ENCODE peak calls at places on chromosomes 1 and 21, in six cellular contexts. One of them, this sample, is unnamed.

GRCh38 chr1:205739348-205740160 is 10.4 kb downstream of the NUCKS1 start:
- DNase-seq in body of pancreas: no peak
- DNase-seq in progenitor cell of endocrine pancreas: no peak
- DNase-seq in fibroblast of pulmonary artery: peak; percentile 67
- DNase-seq in hippocampal formation: no peak
- DNase-seq in EH: peak; percentile 84
- DNase-seq in this sample: peak; percentile 93

GRCh38 chr1:37703061-37703460 is 10.7 kb downstream of the CDCA8 start:
- DNase-seq in body of pancreas: no peak
- DNase-seq in progenitor cell of endocrine pancreas: no peak
- DNase-seq in fibroblast of pulmonary artery: no peak
- DNase-seq in hippocampal formation: no peak
- DNase-seq in EH: no peak
- DNase-seq in this sample: no peak

GRCh38 chr1:63787875-63788274 is 14.1 kb downstream of the ROR1 start:
- DNase-seq in body of pancreas: peak; percentile 26
- DNase-seq in progenitor cell of endocrine pancreas: no peak
- DNase-seq in fibroblast of pulmonary artery: no peak
- DNase-seq in hippocampal formation: no peak
- DNase-seq in EH: no peak
- DNase-seq in this sample: no peak

GRCh38 chr1:180939072-180939705 is 26.5 kb downstream of the KIAA1614 start:
- DNase-seq in body of pancreas: no peak
- DNase-seq in progenitor cell of endocrine pancreas: no peak
- DNase-seq in fibroblast of pulmonary artery: no peak
- DNase-seq in hippocampal formation: no peak
- DNase-seq in EH: no peak
- DNase-seq in this sample: no peak

GRCh38 chr1:63935148-63935547 is 161.3 kb downstream of the ROR1 start:
- DNase-seq in body of pancreas: peak; percentile 64
- DNase-seq in progenitor cell of endocrine pancreas: no peak
- DNase-seq in fibroblast of pulmonary artery: peak; percentile 25
- DNase-seq in hippocampal formation: no peak
- DNase-seq in EH: peak; percentile 13
- DNase-seq in this sample: peak; percentile 38

GRCh38 chr1:84181350-84182005 is 37.4 kb downstream of the PRKACB start:
- DNase-seq in body of pancreas: no peak
- DNase-seq in progenitor cell of endocrine pancreas: no peak
- DNase-seq in fibroblast of pulmonary artery: no peak
- DNase-seq in hippocampal formation: peak; percentile 68
- DNase-seq in EH: no peak
- DNase-seq in this sample: no peak

GRCh38 chr1:2590233-2591141 is 3.9 kb downstream of the PRXL2B start:
- DNase-seq in body of pancreas: peak; percentile 4
- DNase-seq in progenitor cell of endocrine pancreas: no peak
- DNase-seq in fibroblast of pulmonary artery: no peak
- DNase-seq in hippocampal formation: no peak
- DNase-seq in EH: no peak
- DNase-seq in this sample: no peak

GRCh38 chr1:107153033-107153432 is 12.2 kb downstream of the NTNG1 start:
- DNase-seq in body of pancreas: no peak
- DNase-seq in progenitor cell of endocrine pancreas: no peak
- DNase-seq in fibroblast of pulmonary artery: no peak
- DNase-seq in hippocampal formation: no peak
- DNase-seq in EH: no peak
- DNase-seq in this sample: no peak

GRCh38 chr1:167706363-167706762 is 15.4 kb upstream of the MPZL1 start:
- DNase-seq in body of pancreas: no peak
- DNase-seq in progenitor cell of endocrine pancreas: no peak
- DNase-seq in fibroblast of pulmonary artery: no peak
- DNase-seq in hippocampal formation: no peak
- DNase-seq in EH: no peak
- DNase-seq in this sample: no peak

GRCh38 chr1:23122023-23122738 is 46.5 kb downstream of the LUZP1 start:
- DNase-seq in body of pancreas: peak; percentile 27
- DNase-seq in progenitor cell of endocrine pancreas: no peak
- DNase-seq in fibroblast of pulmonary artery: peak; percentile 74
- DNase-seq in hippocampal formation: no peak
- DNase-seq in EH: peak; percentile 89
- DNase-seq in this sample: peak; percentile 71

GRCh38 chr21:35674895-35675470 is 385.3 kb downstream of the SETD4 start:
- DNase-seq in body of pancreas: peak; percentile 50
- DNase-seq in progenitor cell of endocrine pancreas: no peak
- DNase-seq in fibroblast of pulmonary artery: peak; percentile 18
- DNase-seq in hippocampal formation: no peak
- DNase-seq in EH: peak; percentile 22
- DNase-seq in this sample: no peak

GRCh38 chr1:116334868-116335649 is 38.0 kb upstream of the ATP1A1 start:
- DNase-seq in body of pancreas: no peak
- DNase-seq in progenitor cell of endocrine pancreas: no peak
- DNase-seq in fibroblast of pulmonary artery: peak; percentile 43
- DNase-seq in hippocampal formation: no peak
- DNase-seq in EH: peak; percentile 7
- DNase-seq in this sample: peak; percentile 18

GRCh38 chr21:42191978-42192595 is 26.9 kb upstream of the ABCG1 start:
- DNase-seq in body of pancreas: no peak
- DNase-seq in progenitor cell of endocrine pancreas: no peak
- DNase-seq in fibroblast of pulmonary artery: no peak
- DNase-seq in hippocampal formation: no peak
- DNase-seq in EH: no peak
- DNase-seq in this sample: no peak

GRCh38 chr1:151210830-151211229 is 12.5 kb downstream of the PIP5K1A start:
- DNase-seq in body of pancreas: no peak
- DNase-seq in progenitor cell of endocrine pancreas: no peak
- DNase-seq in fibroblast of pulmonary artery: no peak
- DNase-seq in hippocampal formation: no peak
- DNase-seq in EH: peak; percentile 84
- DNase-seq in this sample: peak; percentile 29

GRCh38 chr1:173914366-173914871 is 2.7 kb downstream of the SERPINC1 start:
- DNase-seq in body of pancreas: peak; percentile 70
- DNase-seq in progenitor cell of endocrine pancreas: no peak
- DNase-seq in fibroblast of pulmonary artery: peak; percentile 29
- DNase-seq in hippocampal formation: no peak
- DNase-seq in EH: peak; percentile 9
- DNase-seq in this sample: peak; percentile 18

GRCh38 chr1:3501856-3502665 is 47.6 kb downstream of the ARHGEF16 start:
- DNase-seq in body of pancreas: peak; percentile 67
- DNase-seq in progenitor cell of endocrine pancreas: peak; percentile 75
- DNase-seq in fibroblast of pulmonary artery: peak; percentile 54
- DNase-seq in hippocampal formation: no peak
- DNase-seq in EH: peak; percentile 38
- DNase-seq in this sample: peak; percentile 42

GRCh38 chr1:92031281-92032110 is 1.7 kb downstream of the EPHX4 start:
- DNase-seq in body of pancreas: no peak
- DNase-seq in progenitor cell of endocrine pancreas: no peak
- DNase-seq in fibroblast of pulmonary artery: no peak
- DNase-seq in hippocampal formation: no peak
- DNase-seq in EH: peak; percentile 9
- DNase-seq in this sample: peak; percentile 31

GRCh38 chr1:160256396-160257046 is 5.8 kb downstream of the DCAF8 start:
- DNase-seq in body of pancreas: no peak
- DNase-seq in progenitor cell of endocrine pancreas: no peak
- DNase-seq in fibroblast of pulmonary artery: peak; percentile 79
- DNase-seq in hippocampal formation: no peak
- DNase-seq in EH: peak; percentile 80
- DNase-seq in this sample: peak; percentile 68

GRCh38 chr1:27584453-27584852 is 19.5 kb downstream of the AHDC1 start:
- DNase-seq in body of pancreas: no peak
- DNase-seq in progenitor cell of endocrine pancreas: no peak
- DNase-seq in fibroblast of pulmonary artery: no peak
- DNase-seq in hippocampal formation: no peak
- DNase-seq in EH: no peak
- DNase-seq in this sample: no peak

GRCh38 chr21:21688877-21689276 is 690.7 kb downstream of the NCAM2 start:
- DNase-seq in body of pancreas: no peak
- DNase-seq in progenitor cell of endocrine pancreas: no peak
- DNase-seq in fibroblast of pulmonary artery: peak; percentile 55
- DNase-seq in hippocampal formation: no peak
- DNase-seq in EH: peak; percentile 43
- DNase-seq in this sample: peak; percentile 14

GRCh38 chr1:180343931-180344406 is 113.9 kb downstream of the LHX4 start:
- DNase-seq in body of pancreas: peak; percentile 50
- DNase-seq in progenitor cell of endocrine pancreas: no peak
- DNase-seq in fibroblast of pulmonary artery: peak; percentile 39
- DNase-seq in hippocampal formation: no peak
- DNase-seq in EH: peak; percentile 53
- DNase-seq in this sample: peak; percentile 55

GRCh38 chr21:35231115-35231514 is 182.0 kb upstream of the RUNX1 start:
- DNase-seq in body of pancreas: no peak
- DNase-seq in progenitor cell of endocrine pancreas: no peak
- DNase-seq in fibroblast of pulmonary artery: no peak
- DNase-seq in hippocampal formation: no peak
- DNase-seq in EH: no peak
- DNase-seq in this sample: no peak

GRCh38 chr1:41044197-41044596 is 22.7 kb upstream of the SLFNL1 start:
- DNase-seq in body of pancreas: no peak
- DNase-seq in progenitor cell of endocrine pancreas: no peak
- DNase-seq in fibroblast of pulmonary artery: no peak
- DNase-seq in hippocampal formation: no peak
- DNase-seq in EH: no peak
- DNase-seq in this sample: no peak

GRCh38 chr1:40877681-40878080 is 15.5 kb upstream of the CITED4 start:
- DNase-seq in body of pancreas: peak; percentile 68
- DNase-seq in progenitor cell of endocrine pancreas: no peak
- DNase-seq in fibroblast of pulmonary artery: peak; percentile 92
- DNase-seq in hippocampal formation: no peak
- DNase-seq in EH: peak; percentile 92
- DNase-seq in this sample: peak; percentile 87

GRCh38 chr21:16587671-16588379 is 858.0 kb downstream of the USP25 start:
- DNase-seq in body of pancreas: peak; percentile 16
- DNase-seq in progenitor cell of endocrine pancreas: no peak
- DNase-seq in fibroblast of pulmonary artery: peak; percentile 87
- DNase-seq in hippocampal formation: no peak
- DNase-seq in EH: peak; percentile 41
- DNase-seq in this sample: peak; percentile 34

GRCh38 chr1:68758666-68759209 is 261.9 kb upstream of the DEPDC1 start:
- DNase-seq in body of pancreas: no peak
- DNase-seq in progenitor cell of endocrine pancreas: no peak
- DNase-seq in fibroblast of pulmonary artery: no peak
- DNase-seq in hippocampal formation: no peak
- DNase-seq in EH: no peak
- DNase-seq in this sample: no peak

GRCh38 chr1:212514056-212514614 is 81.4 kb downstream of the NENF start:
- DNase-seq in body of pancreas: peak; percentile 47
- DNase-seq in progenitor cell of endocrine pancreas: no peak
- DNase-seq in fibroblast of pulmonary artery: peak; percentile 49
- DNase-seq in hippocampal formation: no peak
- DNase-seq in EH: peak; percentile 72
- DNase-seq in this sample: peak; percentile 67

GRCh38 chr1:151238467-151238739 is 16.1 kb upstream of the PSMD4 start:
- DNase-seq in body of pancreas: no peak
- DNase-seq in progenitor cell of endocrine pancreas: no peak
- DNase-seq in fibroblast of pulmonary artery: peak; percentile 67
- DNase-seq in hippocampal formation: no peak
- DNase-seq in EH: peak; percentile 89
- DNase-seq in this sample: peak; percentile 80

GRCh38 chr1:153866045-153866850 is 56.5 kb downstream of the GATAD2B start:
- DNase-seq in body of pancreas: no peak
- DNase-seq in progenitor cell of endocrine pancreas: no peak
- DNase-seq in fibroblast of pulmonary artery: peak; percentile 46
- DNase-seq in hippocampal formation: no peak
- DNase-seq in EH: peak; percentile 58
- DNase-seq in this sample: peak; percentile 28